ENCODE peak calls at places on chromosomes 4 and X, in seven cellular contexts. H is fibroblast of the aortic adventitia, R is lung, Y is colonic mucosa, L is WERI-Rb-1, J is AG10803, S is brain microvascular endothelial cell. U is an unnamed sample.

GRCh38 chr4:27701563-27701962 is 840.9 kb downstream of the STIM2 start:
- DNase-seq in H (no peak), R (no peak), Y (no peak), L (no peak), J (no peak), S (no peak), U (no peak)

GRCh38 chrX:102672876-102673275 is 21.6 kb downstream of the GPRASP1 start:
- DNase-seq in H (peak), R (no peak), Y (no peak), L (no peak), J (no peak), S (peak), U (no peak)

GRCh38 chrX:46587158-46587557 is 13.6 kb downstream of the CHST7 start:
- DNase-seq in H (peak), R (no peak), Y (no peak), L (no peak), J (peak), S (peak), U (no peak)

GRCh38 chrX:19487520-19488200 is 27.6 kb downstream of the MAP3K15 start:
- DNase-seq in H (no peak), R (peak), Y (peak), L (no peak), J (no peak), S (no peak), U (no peak)

GRCh38 chr4:77043507-77044131 is 32.2 kb downstream of the CCNI start:
- DNase-seq in H (peak), R (no peak), Y (no peak), L (no peak), J (peak), S (no peak), U (no peak)

GRCh38 chr4:121192500-121192899 is 28.4 kb upstream of the TNIP3 start:
- DNase-seq in H (peak), R (no peak), Y (no peak), L (peak), J (peak), S (peak), U (no peak)

GRCh38 chrX:15497865-15498264 is 2.7 kb upstream of the BMX start:
- DNase-seq in H (peak), R (peak), Y (peak), L (peak), J (peak), S (peak), U (no peak)

GRCh38 chrX:39869846-39870601 is 227.7 kb downstream of the BCOR start:
- DNase-seq in H (peak), R (no peak), Y (no peak), L (no peak), J (no peak), S (peak), U (no peak)

GRCh38 chrX:108246304-108246954 is 154.9 kb downstream of the ATG4A start:
- DNase-seq in H (no peak), R (no peak), Y (no peak), L (no peak), J (no peak), S (no peak), U (no peak)

GRCh38 chr4:48909697-48910096 is 3.1 kb upstream of the OCIAD2 start:
- DNase-seq in H (peak), R (peak), Y (no peak), L (no peak), J (peak), S (peak), U (peak)

GRCh38 chrX:40153335-40154221 is 55.8 kb upstream of the BCOR start:
- DNase-seq in H (no peak), R (no peak), Y (peak), L (peak), J (no peak), S (no peak), U (no peak)

GRCh38 chrX:118724775-118725174 is 2.6 kb upstream of the IL13RA1 start:
- DNase-seq in H (peak), R (no peak), Y (peak), L (no peak), J (no peak), S (peak), U (no peak)

GRCh38 chr4:156931267-156931666 is 40.3 kb downstream of the PDGFC start:
- DNase-seq in H (peak), R (no peak), Y (no peak), L (no peak), J (peak), S (peak), U (no peak)

GRCh38 chr4:147760695-147761094 is 28.8 kb downstream of the ARHGAP10 start:
- DNase-seq in H (no peak), R (no peak), Y (no peak), L (no peak), J (no peak), S (no peak), U (no peak)

GRCh38 chr4:113987382-113987930 is 8.0 kb upstream of the ARSJ start:
- DNase-seq in H (no peak), R (no peak), Y (no peak), L (no peak), J (peak), S (no peak), U (peak)

GRCh38 chr4:157217708-157218107 is 2.8 kb upstream of the GRIA2 start:
- DNase-seq in H (peak), R (no peak), Y (no peak), L (no peak), J (peak), S (no peak), U (no peak)

DNA sequence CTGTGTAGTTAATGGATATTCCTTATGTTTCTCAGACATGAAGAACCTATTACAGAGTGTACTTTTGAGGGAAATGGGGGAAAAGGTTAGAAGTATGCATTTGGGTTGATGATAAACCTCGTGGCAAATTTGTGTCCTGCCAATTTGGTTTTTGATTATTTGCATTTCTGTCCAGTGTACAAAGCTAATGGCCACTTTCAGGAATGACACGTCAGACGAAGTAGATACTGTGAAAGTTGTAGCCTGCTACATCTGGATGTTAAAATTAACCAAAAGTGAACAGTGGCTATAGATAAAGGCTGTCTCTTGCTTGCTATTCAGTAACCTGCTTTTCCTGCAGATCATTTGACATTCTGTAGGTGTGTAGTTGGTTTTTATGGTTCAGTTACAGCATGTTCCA is 1.0 kb downstream of the PRDX4 start:
- DNase-seq in H (peak), R (no peak), Y (no peak), L (no peak), J (no peak), S (no peak), U (no peak)
- H3K4me3 ChIP-seq in H (peak), R (no peak), Y (peak), L (peak), J (peak), S (peak), U (peak)

DNA sequence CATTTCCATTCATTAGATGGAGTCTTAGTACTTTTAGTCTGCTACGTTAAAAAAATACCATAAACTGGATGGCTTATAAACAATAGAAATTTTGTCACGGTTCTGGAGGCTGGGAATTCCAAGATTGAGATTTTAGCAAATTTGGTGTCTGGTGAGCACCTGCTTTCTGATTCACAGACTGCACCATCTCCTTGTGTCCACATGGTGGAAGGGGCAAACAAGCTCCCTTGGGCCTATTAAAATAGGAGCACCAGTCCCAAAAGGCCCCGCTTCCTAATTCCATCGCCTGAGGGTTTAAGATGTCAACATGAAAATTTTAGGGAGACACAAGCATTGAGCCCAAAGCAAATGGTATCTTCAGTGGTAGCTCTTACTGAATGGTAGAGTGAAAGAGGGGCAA is 120.5 kb upstream of the MAP9 start:
- DNase-seq in H (no peak), R (no peak), Y (no peak), L (no peak), J (no peak), S (no peak), U (no peak)
- TF ChIP-seq CTCF in H (no peak), R (no peak), Y (no peak), L (peak), J (no peak), S (no peak), U (no peak)

GRCh38 chr4:127601029-127601428 is 31.7 kb upstream of the INTU start:
- DNase-seq in H (peak), R (no peak), Y (no peak), L (no peak), J (peak), S (no peak), U (no peak)

GRCh38 chr4:127604949-127605709 is 27.6 kb upstream of the INTU start:
- DNase-seq in H (peak), R (no peak), Y (no peak), L (peak), J (peak), S (no peak), U (no peak)

GRCh38 chr4:127609484-127609883 is 23.3 kb upstream of the INTU start:
- DNase-seq in H (no peak), R (no peak), Y (no peak), L (no peak), J (no peak), S (no peak), U (no peak)

GRCh38 chr4:127610488-127610887 is 22.3 kb upstream of the INTU start:
- DNase-seq in H (no peak), R (no peak), Y (no peak), L (no peak), J (no peak), S (no peak), U (no peak)

DNA sequence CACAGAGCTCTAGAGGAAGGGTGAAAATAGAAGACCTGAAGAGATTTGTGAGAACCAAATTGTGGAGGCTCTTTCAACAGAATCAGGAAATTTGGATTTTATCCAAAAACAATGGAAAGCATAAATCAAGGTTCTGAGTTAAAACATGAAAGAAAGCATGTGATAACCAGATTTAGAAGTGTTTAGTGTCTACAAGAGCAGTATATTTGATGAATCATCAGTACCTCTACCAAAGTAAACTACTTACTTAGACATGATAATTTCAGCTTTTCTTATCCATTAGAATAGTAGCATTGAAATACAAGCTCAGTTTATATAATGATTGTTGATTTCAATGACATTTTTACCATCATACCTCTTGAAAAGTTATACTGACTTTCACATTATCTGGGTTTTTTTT is 25.9 kb upstream of the INTU start:
- DNase-seq in H (no peak), R (no peak), Y (no peak), L (no peak), J (no peak), S (no peak), U (no peak)
- H3K4me3 ChIP-seq in H (no peak), R (no peak), Y (no peak), L (no peak), J (no peak), S (no peak), U (no peak)

GRCh38 chr4:106306561-106306960 is 9.4 kb downstream of the TBCK start:
- DNase-seq in H (no peak), R (no peak), Y (no peak), L (no peak), J (no peak), S (no peak), U (no peak)

GRCh38 chr4:106305435-106306055 is 10.5 kb downstream of the TBCK start:
- DNase-seq in H (no peak), R (no peak), Y (no peak), L (no peak), J (no peak), S (no peak), U (no peak)

GRCh38 chr4:106301393-106302084 is 14.5 kb downstream of the TBCK start:
- DNase-seq in H (peak), R (no peak), Y (no peak), L (no peak), J (peak), S (peak), U (no peak)

GRCh38 chr4:106304632-106305031 is 11.4 kb downstream of the TBCK start:
- DNase-seq in H (no peak), R (no peak), Y (no peak), L (no peak), J (no peak), S (no peak), U (no peak)

DNA sequence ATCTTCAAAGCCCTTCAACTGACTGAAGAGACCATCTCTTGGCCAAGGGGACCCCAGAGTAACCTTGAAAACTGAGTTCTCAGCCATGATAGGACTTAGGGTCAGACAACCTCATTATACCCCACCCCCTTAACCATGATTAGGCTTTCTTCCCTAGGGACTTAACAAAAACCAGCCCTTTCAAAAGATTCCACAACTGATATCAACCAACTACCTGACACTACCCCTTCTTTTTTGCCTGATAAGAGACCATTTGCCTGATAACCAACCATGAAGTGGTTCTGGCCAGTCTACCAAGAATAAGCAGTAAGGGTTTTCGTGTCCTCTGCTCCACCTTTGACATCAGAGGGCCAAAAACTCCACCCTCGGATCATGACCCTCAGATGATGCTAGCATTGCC is 12.5 kb downstream of the TBCK start:
- DNase-seq in H (no peak), R (no peak), Y (no peak), L (no peak), J (no peak), S (no peak), U (no peak)
- TF ChIP-seq CTCF in H (no peak), R (no peak), Y (no peak), L (no peak), J (no peak), S (no peak), U (no peak)

GRCh38 chr4:1293981-1294380 is 4.3 kb downstream of the MAEA start:
- DNase-seq in H (peak), R (no peak), Y (no peak), L (no peak), J (no peak), S (no peak), U (no peak)
- H3K4me3 ChIP-seq in H (no peak), R (no peak), Y (no peak), L (no peak), J (no peak), S (no peak), U (no peak)

DNA sequence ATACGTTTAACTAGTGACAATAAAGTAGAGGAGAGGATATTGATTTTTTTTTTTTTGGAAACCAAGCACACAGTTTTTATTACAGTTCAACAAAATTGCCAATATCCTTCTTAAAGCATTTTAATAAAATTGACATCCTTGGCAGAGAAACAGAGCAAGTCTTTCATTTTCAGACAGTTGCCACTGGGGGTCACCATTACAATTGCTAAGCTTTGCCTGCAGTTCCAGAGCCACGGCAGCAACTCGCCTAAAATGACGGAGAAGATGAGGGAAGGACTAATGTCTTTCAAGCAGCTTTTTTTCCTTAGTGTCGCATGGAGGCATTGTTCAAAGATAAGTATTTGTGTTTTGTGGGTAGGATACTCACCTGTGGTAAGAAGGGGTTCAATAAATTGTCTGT is 507.8 kb upstream of the ARX start:
- DNase-seq in H (peak), R (no peak), Y (no peak), L (peak), J (peak), S (peak), U (no peak)
- TF ChIP-seq CTCF in H (peak), R (no peak), Y (no peak), L (peak), J (no peak), S (peak), U (no peak)

U was measured in HFF-Myc.